ENCODE peak calls at places on chromosome 22, in ten cellular contexts. Y, I, P, U, O, M, E, N, W and A are unnamed samples.

GRCh38 chr22:19696504-19697276 is 17.6 kb upstream of the SEPTIN5 start:
- DNase-seq in Y (no peak), I (no peak), P (no peak), U (no peak), O (no peak), M (no peak), E (no peak), N (no peak), W (no peak), A (no peak)

GRCh38 chr22:37137903-37138665 is 11.6 kb downstream of the IL2RB start:
- DNase-seq in Y (no peak), I (no peak), P (no peak), U (no peak), O (no peak), M (no peak), E (no peak), N (no peak), W (no peak), A (no peak)

GRCh38 chr22:38864361-38865191 is 7.4 kb downstream of the CBX6 start:
- DNase-seq in Y (no peak), I (no peak), P (no peak), U (no peak), O (no peak), M (no peak), E (no peak), N (no peak), W (no peak), A (no peak)

GRCh38 chr22:44625981-44626687 is 75.9 kb upstream of the PRR5 start:
- DNase-seq in Y (peak), I (peak), P (peak), U (peak), O (peak), M (peak), E (peak), N (peak), W (no peak), A (peak)

GRCh38 chr22:45672564-45673481 is 1.2 kb downstream of the ATXN10 start:
- DNase-seq in Y (no peak), I (no peak), P (no peak), U (no peak), O (no peak), M (no peak), E (no peak), N (no peak), W (no peak), A (no peak)

GRCh38 chr22:50705219-50705691 is 32.6 kb downstream of the SHANK3 start:
- DNase-seq in Y (no peak), I (peak), P (peak), U (no peak), O (no peak), M (no peak), E (peak), N (peak), W (peak), A (no peak)

GRCh38 chr22:29737251-29738117 is 17.7 kb downstream of the CABP7 start:
- DNase-seq in Y (no peak), I (no peak), P (peak), U (no peak), O (no peak), M (no peak), E (no peak), N (peak), W (no peak), A (no peak)

GRCh38 chr22:27405672-27406388 is 395.7 kb downstream of the MN1 start:
- DNase-seq in Y (peak), I (no peak), P (peak), U (no peak), O (no peak), M (peak), E (peak), N (no peak), W (no peak), A (peak)

GRCh38 chr22:26981520-26981919 is 324.1 kb downstream of the MIAT start:
- DNase-seq in Y (no peak), I (no peak), P (no peak), U (no peak), O (no peak), M (no peak), E (no peak), N (no peak), W (no peak), A (no peak)

GRCh38 chr22:19442166-19442565 is 5.3 kb downstream of the C22orf39 start:
- DNase-seq in Y (no peak), I (no peak), P (no peak), U (no peak), O (no peak), M (no peak), E (peak), N (no peak), W (no peak), A (no peak)

GRCh38 chr22:46007003-46007847 is 30.3 kb upstream of the WNT7B start:
- DNase-seq in Y (peak), I (no peak), P (no peak), U (no peak), O (no peak), M (no peak), E (peak), N (no peak), W (no peak), A (peak)

GRCh38 chr22:38215156-38216038 is 13.6 kb downstream of the MAFF start:
- DNase-seq in Y (no peak), I (no peak), P (no peak), U (no peak), O (no peak), M (no peak), E (no peak), N (no peak), W (no peak), A (no peak)

GRCh38 chr22:46077669-46078099 is 72.6 kb upstream of the PPARA start:
- DNase-seq in Y (no peak), I (no peak), P (no peak), U (no peak), O (no peak), M (no peak), E (no peak), N (no peak), W (no peak), A (no peak)

GRCh38 chr22:22085702-22086500 is 103.3 kb upstream of the TOP3B start:
- DNase-seq in Y (peak), I (no peak), P (no peak), U (no peak), O (no peak), M (no peak), E (peak), N (no peak), W (no peak), A (no peak)

GRCh38 chr22:41308054-41308453 is 6.7 kb downstream of the ZC3H7B start:
- DNase-seq in Y (no peak), I (no peak), P (no peak), U (no peak), O (no peak), M (no peak), E (peak), N (no peak), W (no peak), A (no peak)

GRCh38 chr22:39457047-39457545 is 284 bp downstream of the MGAT3 start:
- DNase-seq in Y (no peak), I (no peak), P (no peak), U (no peak), O (no peak), M (no peak), E (no peak), N (no peak), W (no peak), A (no peak)

GRCh38 chr22:42760806-42761565 is 40.3 kb upstream of the A4GALT start:
- DNase-seq in Y (no peak), I (no peak), P (no peak), U (no peak), O (no peak), M (no peak), E (no peak), N (no peak), W (no peak), A (no peak)

GRCh38 chr22:35589071-35589735 is 27.9 kb downstream of the MB start:
- DNase-seq in Y (peak), I (no peak), P (no peak), U (no peak), O (no peak), M (no peak), E (peak), N (no peak), W (no peak), A (no peak)

GRCh38 chr22:39684702-39685281 is 114.2 kb downstream of the CACNA1I start:
- DNase-seq in Y (peak), I (no peak), P (no peak), U (no peak), O (no peak), M (no peak), E (no peak), N (no peak), W (no peak), A (no peak)

GRCh38 chr22:33656808-33657628 is 263.3 kb downstream of the LARGE1 start:
- DNase-seq in Y (no peak), I (no peak), P (peak), U (no peak), O (no peak), M (no peak), E (no peak), N (no peak), W (no peak), A (no peak)

GRCh38 chr22:23791737-23792645 is 5.2 kb downstream of the SMARCB1 start:
- DNase-seq in Y (no peak), I (no peak), P (no peak), U (no peak), O (no peak), M (no peak), E (no peak), N (no peak), W (no peak), A (no peak)

GRCh38 chr22:34975721-34976120 is 90.2 kb upstream of the ISX start:
- DNase-seq in Y (no peak), I (no peak), P (no peak), U (no peak), O (no peak), M (no peak), E (no peak), N (no peak), W (no peak), A (no peak)

GRCh38 chr22:31828739-31829138 is 74.9 kb downstream of the DEPDC5 start:
- DNase-seq in Y (no peak), I (no peak), P (no peak), U (no peak), O (no peak), M (no peak), E (peak), N (no peak), W (no peak), A (no peak)

GRCh38 chr22:33896801-33897620 is 23.3 kb downstream of the LARGE1 start:
- DNase-seq in Y (no peak), I (no peak), P (no peak), U (no peak), O (no peak), M (no peak), E (peak), N (no peak), W (no peak), A (no peak)

GRCh38 chr22:37782340-37783168 is 25.2 kb upstream of the GCAT start:
- DNase-seq in Y (peak), I (no peak), P (no peak), U (no peak), O (no peak), M (no peak), E (no peak), N (no peak), W (no peak), A (no peak)

GRCh38 chr22:43378011-43378704 is 33.7 kb upstream of the MPPED1 start:
- DNase-seq in Y (no peak), I (no peak), P (no peak), U (no peak), O (no peak), M (no peak), E (peak), N (no peak), W (no peak), A (no peak)

GRCh38 chr22:21738966-21739365 is 3.4 kb upstream of the YPEL1 start:
- DNase-seq in Y (no peak), I (no peak), P (no peak), U (no peak), O (no peak), M (no peak), E (no peak), N (no peak), W (no peak), A (no peak)

GRCh38 chr22:36881504-36882245 is 20.9 kb downstream of the NCF4 start:
- DNase-seq in Y (no peak), I (no peak), P (no peak), U (peak), O (no peak), M (no peak), E (no peak), N (no peak), W (no peak), A (no peak)

GRCh38 chr22:29048822-29049654 is 12.6 kb downstream of the C22orf31 start:
- DNase-seq in Y (no peak), I (no peak), P (no peak), U (no peak), O (no peak), M (no peak), E (no peak), N (no peak), W (no peak), A (no peak)

GRCh38 chr22:27244328-27244727 is 557.2 kb downstream of the MN1 start:
- DNase-seq in Y (no peak), I (no peak), P (no peak), U (no peak), O (no peak), M (no peak), E (no peak), N (no peak), W (no peak), A (no peak)

GRCh38 chr22:23113067-23113846 is 28.5 kb downstream of the RSPH14 start:
- DNase-seq in Y (no peak), I (peak), P (peak), U (no peak), O (no peak), M (no peak), E (peak), N (peak), W (no peak), A (no peak)

GRCh38 chr22:49073873-49074417 is 753.7 kb downstream of the BRD1 start:
- DNase-seq in Y (no peak), I (no peak), P (no peak), U (no peak), O (no peak), M (no peak), E (no peak), N (no peak), W (no peak), A (no peak)

GRCh38 chr22:32340437-32340836 is 17.2 kb upstream of the RFPL3 start:
- DNase-seq in Y (no peak), I (no peak), P (no peak), U (no peak), O (no peak), M (no peak), E (no peak), N (no peak), W (no peak), A (no peak)

GRCh38 chr22:35838849-35839646 is 121.4 kb downstream of the APOL5 start:
- DNase-seq in Y (no peak), I (no peak), P (peak), U (no peak), O (no peak), M (no peak), E (peak), N (peak), W (no peak), A (no peak)

GRCh38 chr22:38706885-38707180 is 1.1 kb downstream of the GTPBP1 start:
- DNase-seq in Y (no peak), I (no peak), P (no peak), U (no peak), O (no peak), M (no peak), E (no peak), N (no peak), W (no peak), A (no peak)